ENCODE peak calls at places on chromosome 21, in eight cellular contexts. T, X, U, M, F, L, G and Z are unnamed samples.

GRCh38 chr21:35072960-35073359 is 23.9 kb upstream of the RUNX1 start:
- DNase-seq in T (no peak), X (peak), U (no peak), M (no peak), F (peak), L (no peak), G (no peak), Z (peak)

GRCh38 chr21:43331962-43332458 is 94.9 kb downstream of the SIK1 start:
- DNase-seq in T (peak), X (peak), U (no peak), M (peak), F (no peak), L (no peak), G (peak), Z (peak)

GRCh38 chr21:38798481-38798882 is 7.2 kb upstream of the ETS2 start:
- DNase-seq in T (no peak), X (no peak), U (no peak), M (no peak), F (no peak), L (no peak), G (no peak), Z (no peak)

GRCh38 chr21:43917515-43918384 is 52.7 kb downstream of the AGPAT3 start:
- DNase-seq in T (no peak), X (no peak), U (no peak), M (no peak), F (no peak), L (peak), G (no peak), Z (no peak)

GRCh38 chr21:34126269-34126668 is 52.9 kb downstream of the MRPS6 start:
- DNase-seq in T (no peak), X (no peak), U (peak), M (no peak), F (no peak), L (peak), G (peak), Z (no peak)

GRCh38 chr21:44931501-44932365 is 8.1 kb upstream of the SLX9 start:
- DNase-seq in T (no peak), X (no peak), U (peak), M (no peak), F (no peak), L (peak), G (no peak), Z (peak)

GRCh38 chr21:43937051-43937832 is 72.2 kb downstream of the AGPAT3 start:
- DNase-seq in T (no peak), X (no peak), U (no peak), M (no peak), F (no peak), L (no peak), G (no peak), Z (no peak)

GRCh38 chr21:42315296-42315891 is at the start of gene TFF3:
- DNase-seq in T (no peak), X (no peak), U (no peak), M (peak), F (no peak), L (no peak), G (no peak), Z (no peak)

GRCh38 chr21:32604484-32604883 is 7.7 kb downstream of the CFAP298 start:
- DNase-seq in T (no peak), X (no peak), U (peak), M (no peak), F (no peak), L (no peak), G (no peak), Z (no peak)